ENCODE peak calls at places on chromosome 22, in four cellular contexts. T is Daoy; N is activated naive CD4-positive, alpha-beta T cell treated with anti-CD3 and anti-CD28 coated beads, Interleukin-2, amount 50 U/mL, for 16 hours; Y is nucleus accumbens. A is an unnamed sample.

GRCh38 chr22:41782751-41783150 is 17.7 kb upstream of the CCDC134 start:
- DNase-seq in T (no peak), N (no peak), Y (no peak), A (no peak)

GRCh38 chr22:24325105-24325757 is 54.6 kb downstream of the SPECC1L start:
- DNase-seq in T (peak), N (no peak), Y (no peak), A (peak)

GRCh38 chr22:24322522-24322921 is 51.9 kb downstream of the SPECC1L start:
- DNase-seq in T (no peak), N (no peak), Y (no peak), A (no peak)

GRCh38 chr22:26835929-26836528 is 178.6 kb downstream of the MIAT start:
- DNase-seq in T (peak), N (peak), Y (no peak), A (no peak)

GRCh38 chr22:36384766-36385400 is 2.9 kb downstream of the MYH9 start:
- DNase-seq in T (no peak), N (peak), Y (no peak), A (peak)

GRCh38 chr22:41048791-41049717 is 43.3 kb upstream of the EP300 start:
- DNase-seq in T (peak), N (no peak), Y (no peak), A (no peak)

GRCh38 chr22:38240734-38241252 is 32.0 kb downstream of the TMEM184B start:
- DNase-seq in T (peak), N (no peak), Y (no peak), A (no peak)

GRCh38 chr22:30381250-30381649 is 6.0 kb downstream of the RNF215 start:
- DNase-seq in T (no peak), N (no peak), Y (no peak), A (no peak)

GRCh38 chr22:40499187-40499753 is 128.9 kb downstream of the SGSM3 start:
- DNase-seq in T (peak), N (no peak), Y (no peak), A (no peak)

GRCh38 chr22:39927544-39927943 is 26.7 kb downstream of the GRAP2 start:
- DNase-seq in T (no peak), N (no peak), Y (no peak), A (no peak)

GRCh38 chr22:48893288-48894063 is 934.2 kb downstream of the BRD1 start:
- DNase-seq in T (no peak), N (no peak), Y (no peak), A (no peak)

GRCh38 chr22:37472418-37473006 is 13.7 kb downstream of the MFNG start:
- DNase-seq in T (peak), N (peak), Y (no peak), A (peak)

GRCh38 chr22:44709881-44710400 is 7.9 kb downstream of the PRR5 start:
- DNase-seq in T (no peak), N (no peak), Y (no peak), A (no peak)

GRCh38 chr22:43905681-43906080 is 13.9 kb upstream of the PNPLA5 start:
- DNase-seq in T (no peak), N (no peak), Y (no peak), A (no peak)

GRCh38 chr22:36371920-36372319 is 15.8 kb downstream of the MYH9 start:
- DNase-seq in T (no peak), N (no peak), Y (no peak), A (no peak)

GRCh38 chr22:50371101-50371648 is 28.0 kb downstream of the PPP6R2 start:
- DNase-seq in T (no peak), N (no peak), Y (no peak), A (no peak)

GRCh38 chr22:32545801-32546200 is 71.2 kb downstream of the FBXO7 start:
- DNase-seq in T (peak), N (no peak), Y (no peak), A (no peak)

GRCh38 chr22:50600967-50601668 is 525 bp downstream of the MAPK8IP2 start:
- DNase-seq in T (no peak), N (no peak), Y (no peak), A (no peak)

GRCh38 chr22:23384451-23384850 is 195.6 kb downstream of the IGLL1 start:
- DNase-seq in T (no peak), N (no peak), Y (no peak), A (no peak)

GRCh38 chr22:44455963-44456358 is 42.1 kb downstream of the RTL6 start:
- DNase-seq in T (no peak), N (no peak), Y (no peak), A (no peak)

GRCh38 chr22:41910050-41910598 is 4.8 kb downstream of the SHISA8 start:
- DNase-seq in T (no peak), N (no peak), Y (no peak), A (no peak)

GRCh38 chr22:45867118-45867905 is 109.7 kb downstream of the WNT7B start:
- DNase-seq in T (no peak), N (no peak), Y (no peak), A (no peak)

GRCh38 chr22:37109242-37109917 is at the start of gene TMPRSS6:
- DNase-seq in T (no peak), N (no peak), Y (no peak), A (no peak)

GRCh38 chr22:22919041-22919440 is 31.4 kb downstream of the IGLL5 start:
- DNase-seq in T (no peak), N (no peak), Y (no peak), A (no peak)

GRCh38 chr22:31968022-31968421 is 23.7 kb downstream of the YWHAH start:
- DNase-seq in T (no peak), N (no peak), Y (no peak), A (no peak)

GRCh38 chr22:47213571-47214230 is 451.3 kb downstream of the TBC1D22A start:
- DNase-seq in T (peak), N (peak), Y (no peak), A (peak)

GRCh38 chr22:46799626-46800025 is 37.2 kb downstream of the TBC1D22A start:
- DNase-seq in T (no peak), N (no peak), Y (no peak), A (no peak)

GRCh38 chr22:20569059-20570058 is 61.9 kb downstream of the MED15 start:
- DNase-seq in T (peak), N (peak), Y (no peak), A (peak)

GRCh38 chr22:42222140-42222539 is 48.3 kb downstream of the TCF20 start:
- DNase-seq in T (no peak), N (no peak), Y (no peak), A (no peak)

GRCh38 chr22:19086417-19086816 is 35.8 kb downstream of the DGCR2 start:
- DNase-seq in T (no peak), N (no peak), Y (no peak), A (no peak)

GRCh38 chr22:17172172-17172833 is 13.2 kb upstream of the HDHD5 start:
- DNase-seq in T (no peak), N (no peak), Y (no peak), A (no peak)

GRCh38 chr22:28231423-28231822 is 312.4 kb upstream of the PITPNB start:
- DNase-seq in T (no peak), N (no peak), Y (no peak), A (no peak)

GRCh38 chr22:37012956-37013355 is 6.3 kb downstream of the TST start:
- DNase-seq in T (no peak), N (no peak), Y (no peak), A (no peak)

GRCh38 chr22:43745783-43746356 is 66.2 kb downstream of the EFCAB6 start:
- DNase-seq in T (no peak), N (no peak), Y (no peak), A (no peak)

GRCh38 chr22:31278643-31279326 is 13.5 kb downstream of the PIK3IP1 start:
- DNase-seq in T (no peak), N (no peak), Y (no peak), A (peak)

GRCh38 chr22:17400305-17400704 is 31.0 kb downstream of the CECR2 start:
- DNase-seq in T (no peak), N (no peak), Y (no peak), A (no peak)

GRCh38 chr22:32361257-32361656 is 3.6 kb downstream of the RFPL3 start:
- DNase-seq in T (no peak), N (no peak), Y (no peak), A (no peak)

A was measured in stimulated activated naive CD4-positive, alpha-beta T cell.